ENCODE peak calls at places on chromosomes 2 and 18, in nine cellular contexts. C is vagina; P is H7; V is adrenal gland; G is naive thymus-derived CD4-positive, alpha-beta T cell; U is left ventricle myocardium inferior; T is ovary; Q is gastrocnemius medialis; W is HAP-1. I is an unnamed sample. For H3K27me3, the result is how much of the 10 kb centered on the place peaks cover.

GRCh38 chr18:79641722-79642497 is 37.7 kb upstream of the CTDP1 start:
- DNase-seq in C (peak), P (peak), V (no peak), G (no peak), U (no peak), T (no peak), Q (no peak), W (peak), I (no peak)

GRCh38 chr2:134838143-134838620 is at the start of gene ACMSD:
- DNase-seq in C (no peak), P (no peak), V (no peak), G (no peak), U (no peak), T (no peak), Q (no peak), W (no peak), I (no peak)

GRCh38 chr2:27407798-27408491 is 1.4 kb downstream of the PPM1G start:
- DNase-seq in C (no peak), P (peak), V (no peak), G (no peak), U (no peak), T (no peak), Q (no peak), W (peak), I (no peak)

GRCh38 chr2:238589591-238590460 is 163.1 kb downstream of the ASB1 start:
- DNase-seq in C (peak), P (peak), V (no peak), G (no peak), U (no peak), T (no peak), Q (no peak), W (no peak), I (no peak)

GRCh38 chr2:240429341-240429871 is 6.1 kb upstream of the GPC1 start:
- DNase-seq in C (peak), P (no peak), V (peak), G (no peak), U (no peak), T (no peak), Q (no peak), W (no peak), I (no peak)

GRCh38 chr2:37585295-37585908 is 86.0 kb downstream of the CDC42EP3 start:
- DNase-seq in C (no peak), P (no peak), V (no peak), G (no peak), U (no peak), T (peak), Q (no peak), W (no peak), I (no peak)

GRCh38 chr2:160630801-160631590 is 137.4 kb upstream of the RBMS1 start:
- DNase-seq in C (no peak), P (no peak), V (no peak), G (no peak), U (peak), T (no peak), Q (no peak), W (no peak), I (no peak)

GRCh38 chr2:104025296-104025695 is 828.6 kb upstream of the POU3F3 start:
- DNase-seq in C (no peak), P (no peak), V (no peak), G (no peak), U (no peak), T (no peak), Q (no peak), W (no peak), I (no peak)

GRCh38 chr2:223097888-223098383 is 45.9 kb downstream of the KCNE4 start:
- DNase-seq in C (peak), P (no peak), V (no peak), G (no peak), U (no peak), T (no peak), Q (no peak), W (no peak), I (no peak)

GRCh38 chr2:38720613-38721241 is 30.4 kb downstream of the SRSF7 start:
- DNase-seq in C (peak), P (no peak), V (peak), G (no peak), U (peak), T (peak), Q (peak), W (no peak), I (peak)

GRCh38 chr2:18492721-18493120 is 67.7 kb downstream of the RDH14 start:
- DNase-seq in C (no peak), P (no peak), V (no peak), G (no peak), U (no peak), T (no peak), Q (no peak), W (no peak), I (no peak)
- H3K27me3 ChIP-seq in C (under half), P (under half), V (under half), G (under half), U (under half), T (under half), Q (under half), W (under half), I (under half)

GRCh38 chr2:9949239-9949991 is 2.1 kb upstream of the GRHL1 start:
- DNase-seq in C (peak), P (no peak), V (no peak), G (no peak), U (no peak), T (no peak), Q (no peak), W (no peak), I (no peak)
- H3K27me3 ChIP-seq in C (under half), P (under half), V (under half), G (under half), U (under half), T (under half), Q (under half), W (under half), I (under half)

DNA sequence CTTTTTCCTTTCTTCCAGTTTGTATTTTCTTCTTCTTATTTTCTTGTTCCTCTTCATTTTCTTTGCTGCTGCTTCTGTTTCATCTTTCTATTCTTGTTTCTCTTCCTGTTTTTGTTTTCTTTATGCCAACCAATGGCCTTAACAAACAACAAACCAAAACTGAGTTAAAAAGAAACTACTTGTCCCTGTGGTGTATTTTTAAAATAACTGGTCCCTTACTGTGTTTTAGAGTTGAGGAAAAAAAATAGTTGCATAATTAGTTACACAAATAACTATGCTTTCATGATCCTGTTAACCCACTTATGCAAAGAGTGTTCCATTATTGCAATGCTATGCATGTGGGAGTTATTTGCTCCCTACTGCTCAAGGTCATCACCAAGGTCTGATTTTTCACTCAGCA is 39.6 kb upstream of the IMP4 start:
- DNase-seq in C (no peak), P (no peak), V (no peak), G (no peak), U (no peak), T (no peak), Q (no peak), W (no peak), I (no peak)
- H3K27me3 ChIP-seq in C (under half), P (under half), V (under half), G (under half), U (under half), T (under half), Q (under half), W (under half), I (under half)

GRCh38 chr2:191103793-191104192 is 47.0 kb downstream of the STAT4 start:
- DNase-seq in C (no peak), P (no peak), V (no peak), G (no peak), U (no peak), T (no peak), Q (no peak), W (no peak), I (no peak)

GRCh38 chr2:191109888-191110287 is 40.9 kb downstream of the STAT4 start:
- DNase-seq in C (no peak), P (no peak), V (no peak), G (no peak), U (no peak), T (no peak), Q (no peak), W (no peak), I (no peak)

GRCh38 chr2:191100216-191100615 is 50.6 kb downstream of the STAT4 start:
- DNase-seq in C (no peak), P (no peak), V (no peak), G (no peak), U (no peak), T (no peak), Q (no peak), W (no peak), I (no peak)

GRCh38 chr2:191108331-191108730 is 42.5 kb downstream of the STAT4 start:
- DNase-seq in C (no peak), P (no peak), V (no peak), G (no peak), U (no peak), T (no peak), Q (no peak), W (no peak), I (no peak)

DNA sequence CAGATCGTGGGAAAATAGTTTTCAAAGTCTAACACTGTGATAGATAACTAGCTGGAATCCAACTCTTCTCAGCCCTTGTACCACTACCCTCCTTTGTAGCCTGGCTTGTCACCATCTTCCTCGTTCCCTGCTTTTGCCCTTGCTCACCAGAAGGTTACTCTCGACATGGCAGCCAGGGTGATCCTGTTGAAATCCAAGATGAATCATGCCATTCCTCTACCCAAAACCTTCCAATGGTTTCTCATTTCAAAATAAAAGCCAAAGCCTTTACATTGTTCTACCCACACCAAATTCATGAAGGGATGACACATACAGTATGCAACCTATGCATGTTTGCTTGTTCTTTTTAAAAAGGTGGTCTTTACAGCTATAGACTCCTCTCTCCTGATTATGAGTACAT is 45.7 kb downstream of the STAT4 start:
- DNase-seq in C (no peak), P (no peak), V (no peak), G (no peak), U (no peak), T (no peak), Q (no peak), W (no peak), I (no peak)
- H3K27me3 ChIP-seq in C (under half), P (under half), V (under half), G (under half), U (under half), T (under half), Q (under half), W (under half), I (under half)

DNA sequence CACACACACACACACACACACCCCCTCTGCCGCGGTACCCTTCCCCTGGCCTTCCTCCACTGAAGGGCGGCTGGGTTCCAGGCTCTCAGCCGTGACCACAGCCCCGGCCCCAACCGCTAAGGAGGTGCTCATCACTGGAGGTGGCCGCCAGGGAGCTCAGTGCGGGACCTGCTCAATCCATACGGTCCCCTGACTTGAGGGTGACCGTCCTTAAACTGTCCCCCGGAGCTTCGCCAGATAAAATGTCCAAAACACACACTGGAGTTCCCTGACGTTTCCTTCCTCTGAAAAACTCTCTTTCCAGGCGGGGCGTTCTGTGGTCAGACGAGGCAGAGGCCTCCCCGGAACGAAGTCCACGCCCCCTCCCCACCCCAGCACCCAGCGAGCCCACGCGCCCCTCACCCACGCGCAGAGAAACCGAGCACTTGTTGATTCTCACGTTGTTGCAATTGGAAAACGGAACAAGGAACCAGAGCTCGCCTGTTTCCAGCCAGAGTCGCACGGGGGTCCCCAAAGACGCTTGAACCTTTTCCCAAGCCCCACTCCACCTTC is 1.4 kb downstream of the MBP start:
- DNase-seq in C (peak), P (peak), V (peak), G (peak), U (peak), T (no peak), Q (peak), W (peak), I (no peak)
- H3K27me3 ChIP-seq in C (under half), P (under half), V (under half), G (under half), U (under half), T (under half), Q (under half), W (under half), I (under half)

I was measured in dorsolateral prefrontal cortex.